ENCODE peak calls at places on chromosomes 7 and 10, in ten cellular contexts. N is suprapubic skin, V is SK-N-SH, H is GM12878, T is sigmoid colon, B is stomach, X is upper lobe of left lung, K is transverse colon, J is H1, W is HepG2. R is an unnamed sample.

GRCh38 chr7:155166673-155167370 is 96.7 kb downstream of the HTR5A start:
- DNase-seq in N (peak; percentile 72), V (no peak), H (no peak), T (peak; percentile 86), B (no peak), X (peak; percentile 59), K (peak; percentile 34), J (no peak), W (no peak), R (peak; percentile 85)

GRCh38 chr10:49053053-49053997 is 62.0 kb downstream of the VSTM4 start:
- DNase-seq in N (no peak), V (no peak), H (peak; percentile 79), T (no peak), B (no peak), X (no peak), K (no peak), J (no peak), W (no peak), R (peak; percentile 90)

GRCh38 chr7:74380720-74381119 is 73.0 kb upstream of the GTF2IRD1 start:
- DNase-seq in N (no peak), V (no peak), H (no peak), T (no peak), B (peak; percentile 33), X (peak; percentile 51), K (no peak), J (no peak), W (peak; percentile 25), R (no peak)

GRCh38 chr10:111479966-111480365 is 403.1 kb downstream of the ADRA2A start:
- DNase-seq in N (no peak), V (no peak), H (no peak), T (no peak), B (no peak), X (no peak), K (no peak), J (no peak), W (no peak), R (peak; percentile 60)

GRCh38 chr10:79190740-79191261 is 122.0 kb downstream of the ZMIZ1 start:
- DNase-seq in N (no peak), V (no peak), H (no peak), T (no peak), B (no peak), X (no peak), K (no peak), J (no peak), W (no peak), R (no peak)

GRCh38 chr7:76236226-76236625 is 34.5 kb downstream of the SRRM3 start:
- DNase-seq in N (no peak), V (no peak), H (no peak), T (no peak), B (no peak), X (no peak), K (no peak), J (no peak), W (no peak), R (no peak)

GRCh38 chr7:96131525-96131924 is 190.4 kb downstream of the SLC25A13 start:
- DNase-seq in N (no peak), V (no peak), H (no peak), T (no peak), B (no peak), X (no peak), K (no peak), J (no peak), W (no peak), R (no peak)

GRCh38 chr7:112134039-112134438 is 72.2 kb downstream of the DOCK4 start:
- DNase-seq in N (no peak), V (no peak), H (no peak), T (no peak), B (no peak), X (no peak), K (no peak), J (no peak), W (no peak), R (no peak)

GRCh38 chr7:82598958-82599357 is 155.4 kb upstream of the CACNA2D1 start:
- DNase-seq in N (no peak), V (no peak), H (no peak), T (no peak), B (no peak), X (no peak), K (no peak), J (no peak), W (no peak), R (no peak)

GRCh38 chr10:11827006-11827405 is 3.9 kb downstream of the PROSER2 start:
- DNase-seq in N (no peak), V (no peak), H (no peak), T (no peak), B (no peak), X (no peak), K (no peak), J (no peak), W (no peak), R (no peak)

GRCh38 chr10:96238889-96239624 is 32.3 kb downstream of the BLNK start:
- DNase-seq in N (no peak), V (no peak), H (no peak), T (no peak), B (no peak), X (no peak), K (no peak), J (no peak), W (no peak), R (no peak)

GRCh38 chr10:22598488-22598887 is 115.9 kb downstream of the PIP4K2A start:
- DNase-seq in N (no peak), V (peak; percentile 45), H (no peak), T (no peak), B (no peak), X (no peak), K (no peak), J (no peak), W (no peak), R (no peak)

GRCh38 chr10:22599636-22600228 is 114.6 kb downstream of the PIP4K2A start:
- DNase-seq in N (no peak), V (no peak), H (no peak), T (no peak), B (no peak), X (no peak), K (no peak), J (no peak), W (no peak), R (no peak)

GRCh38 chr10:22599048-22599561 is 115.3 kb downstream of the PIP4K2A start:
- DNase-seq in N (no peak), V (no peak), H (peak; percentile 49), T (no peak), B (no peak), X (no peak), K (no peak), J (no peak), W (no peak), R (no peak)

GRCh38 chr10:22600516-22600915 is 113.9 kb downstream of the PIP4K2A start:
- DNase-seq in N (no peak), V (no peak), H (no peak), T (no peak), B (no peak), X (no peak), K (no peak), J (no peak), W (no peak), R (no peak)

GRCh38 chr10:22597142-22597541 is 117.2 kb downstream of the PIP4K2A start:
- DNase-seq in N (no peak), V (no peak), H (peak; percentile 55), T (no peak), B (no peak), X (no peak), K (peak; percentile 19), J (no peak), W (no peak), R (no peak)
- TF ChIP-seq POLR2AphosphoS5 in N (no peak), V (no peak), H (no peak), T (no peak), B (no peak), X (peak; percentile 22), K (no peak), J (no peak), W (no peak), R (no peak)

DNA sequence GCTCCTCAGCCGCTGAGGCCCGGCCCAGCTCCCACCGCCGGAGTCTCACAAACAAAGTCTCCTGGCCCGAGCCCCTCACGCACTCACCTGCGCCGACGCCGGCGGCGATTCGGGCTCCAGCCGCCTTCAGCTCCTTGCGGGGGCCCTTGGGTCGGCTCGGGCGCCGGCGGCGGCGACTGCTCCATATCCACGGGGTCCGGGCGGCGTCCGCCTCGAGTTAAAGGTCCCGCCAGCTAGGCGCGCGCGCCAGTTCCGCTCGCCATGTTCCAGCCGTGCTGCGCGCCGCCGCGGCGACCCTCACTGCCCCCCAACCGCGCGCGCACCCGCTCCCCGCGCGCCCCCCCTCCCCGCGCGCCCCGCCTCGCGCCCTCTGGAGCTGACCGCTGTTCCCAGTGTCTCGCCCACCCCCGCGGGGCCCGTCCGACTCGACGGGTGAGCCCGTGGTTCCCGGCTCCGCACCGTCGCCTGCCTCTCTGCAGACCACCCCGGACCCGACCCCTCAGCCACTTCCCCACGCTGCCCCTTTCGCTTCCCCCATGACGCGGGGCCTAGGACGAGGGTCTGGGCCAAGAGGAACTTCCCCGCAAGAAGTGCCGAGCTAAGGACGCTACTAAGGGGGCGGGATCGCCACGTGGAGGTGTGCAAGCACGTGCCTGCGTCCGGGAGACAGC is 396.1 kb downstream of the ZNF33B start:
- DNase-seq in N (no peak), V (peak; percentile 24), H (no peak), T (no peak), B (no peak), X (peak; percentile 85), K (no peak), J (no peak), W (no peak), R (no peak)
- TF ChIP-seq EP300 in N (no peak), V (no peak), H (no peak), T (no peak), B (no peak), X (no peak), K (no peak), J (no peak), W (no peak), R (no peak)

DNA sequence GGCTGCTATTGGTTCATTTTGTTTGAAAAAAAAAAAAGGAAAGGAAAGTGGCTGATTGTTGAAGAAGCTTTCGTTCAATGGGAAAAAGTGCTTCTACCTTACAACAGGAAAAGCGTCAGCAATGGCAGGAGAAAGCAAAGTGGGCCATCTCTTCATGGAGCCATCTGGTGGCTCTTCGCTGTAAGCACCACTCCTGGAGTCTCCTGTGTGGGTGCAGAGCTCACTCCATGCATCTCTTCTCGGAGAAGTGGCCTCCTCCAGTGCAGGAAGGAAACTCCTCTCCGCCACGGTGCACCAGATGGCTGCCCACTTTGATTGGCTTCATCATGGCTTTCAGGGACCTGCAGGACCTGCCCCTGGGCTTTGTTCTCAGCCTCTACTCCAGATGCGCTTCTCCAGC is 250.9 kb downstream of the PTEN start:
- DNase-seq in N (no peak), V (peak; percentile 36), H (no peak), T (no peak), B (peak; percentile 65), X (no peak), K (peak; percentile 29), J (no peak), W (peak; percentile 44), R (peak; percentile 80)
- TF ChIP-seq POLR2AphosphoS5 in N (no peak), V (no peak), H (no peak), T (no peak), B (no peak), X (no peak), K (no peak), J (no peak), W (no peak), R (no peak)

DNA sequence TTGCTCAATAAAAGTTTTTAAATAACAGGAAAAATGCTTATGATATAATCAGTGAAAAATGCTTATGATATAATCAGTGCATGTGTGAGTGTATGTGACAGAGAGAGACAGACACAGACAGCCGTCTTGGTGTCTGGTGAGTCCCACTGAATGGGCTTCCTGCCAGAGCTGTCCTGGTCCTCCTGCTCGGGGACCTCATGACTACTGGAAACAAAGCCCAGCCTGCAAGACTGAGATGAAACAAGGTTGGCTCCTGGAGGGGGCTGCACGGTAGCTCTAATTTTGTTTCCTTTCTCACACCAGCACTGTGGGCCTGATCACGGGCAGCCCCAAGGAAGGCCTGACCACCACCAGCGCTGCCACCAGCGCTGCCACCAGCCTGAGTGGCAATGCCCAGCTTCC is 57.3 kb downstream of the NRP1 start:
- DNase-seq in N (no peak), V (peak; percentile 72), H (no peak), T (peak; percentile 80), B (peak; percentile 29), X (peak; percentile 39), K (no peak), J (no peak), W (no peak), R (no peak)
- TF ChIP-seq EP300 in N (no peak), V (peak; percentile 71), H (no peak), T (no peak), B (no peak), X (no peak), K (no peak), J (no peak), W (no peak), R (no peak)

R was measured in esophagus muscularis mucosa.